ENCODE peak calls at places on chromosome 6, in five cellular contexts. J is NCI-H1092; M is neural crest cell; N is stimulated activated CD4-positive, alpha-beta T cell treated with anti-CD3 and anti-CD28 coated beads, Interleukin-12 subunit alpha, Interleukin-12 subunit beta, amount 100 ng/mL, for 24 hours; W is naive thymus-derived CD4-positive, alpha-beta T cell. Y is an unnamed sample.

GRCh38 chr6:166112580-166112979 is 55.1 kb downstream of the TBXT start:
- DNase-seq in J (no peak), M (no peak), N (no peak), W (no peak), Y (no peak)

GRCh38 chr6:104126621-104127020 is 733.1 kb downstream of the HACE1 start:
- DNase-seq in J (no peak), M (no peak), N (no peak), W (no peak), Y (peak)

GRCh38 chr6:155765275-155766194 is 309.9 kb upstream of the NOX3 start:
- DNase-seq in J (no peak), M (no peak), N (no peak), W (no peak), Y (no peak)

GRCh38 chr6:43842231-43842794 is 72.3 kb downstream of the VEGFA start:
- DNase-seq in J (no peak), M (no peak), N (no peak), W (no peak), Y (no peak)

GRCh38 chr6:110741517-110741916 is 73.8 kb downstream of the CDK19 start:
- DNase-seq in J (no peak), M (no peak), N (no peak), W (no peak), Y (no peak)

GRCh38 chr6:88870728-88871330 is 92.6 kb downstream of the RNGTT start:
- DNase-seq in J (peak), M (peak), N (no peak), W (no peak), Y (peak)

GRCh38 chr6:139977887-139978332 is 603.5 kb upstream of the CITED2 start:
- DNase-seq in J (no peak), M (no peak), N (no peak), W (no peak), Y (no peak)

GRCh38 chr6:162343902-162344226 is 383.7 kb downstream of the PRKN start:
- DNase-seq in J (no peak), M (no peak), N (no peak), W (no peak), Y (no peak)

GRCh38 chr6:115221185-115221584 is 839.5 kb downstream of the FRK start:
- DNase-seq in J (no peak), M (no peak), N (no peak), W (no peak), Y (peak)

GRCh38 chr6:2061880-2062279 is 183.5 kb downstream of the GMDS start:
- DNase-seq in J (no peak), M (no peak), N (no peak), W (no peak), Y (no peak)

GRCh38 chr6:148905111-148905870 is 158.5 kb downstream of the UST start:
- DNase-seq in J (no peak), M (no peak), N (no peak), W (no peak), Y (no peak)

GRCh38 chr6:41527721-41528408 is 18.3 kb upstream of the FOXP4 start:
- DNase-seq in J (peak), M (no peak), N (no peak), W (no peak), Y (no peak)

GRCh38 chr6:12419626-12420272 is 129.6 kb downstream of the EDN1 start:
- DNase-seq in J (no peak), M (no peak), N (no peak), W (no peak), Y (no peak)

GRCh38 chr6:38415231-38416005 is 224.3 kb downstream of the BTBD9 start:
- DNase-seq in J (no peak), M (no peak), N (no peak), W (no peak), Y (no peak)

GRCh38 chr6:80357674-80358073 is 251.2 kb downstream of the BCKDHB start:
- DNase-seq in J (no peak), M (no peak), N (no peak), W (no peak), Y (no peak)

GRCh38 chr6:170297577-170298330 is 6.9 kb upstream of the DLL1 start:
- DNase-seq in J (no peak), M (no peak), N (no peak), W (no peak), Y (no peak)

GRCh38 chr6:28337103-28337520 is 1.2 kb upstream of the ZSCAN31 start:
- DNase-seq in J (no peak), M (no peak), N (no peak), W (no peak), Y (no peak)

GRCh38 chr6:30836431-30836866 is 47.9 kb upstream of the DDR1 start:
- DNase-seq in J (no peak), M (no peak), N (no peak), W (no peak), Y (no peak)

GRCh38 chr6:87907521-87907920 is 140.1 kb upstream of the SPACA1 start:
- DNase-seq in J (no peak), M (no peak), N (no peak), W (no peak), Y (no peak)

GRCh38 chr6:3390698-3391097 is 66.2 kb downstream of the SLC22A23 start:
- DNase-seq in J (no peak), M (no peak), N (no peak), W (no peak), Y (no peak)

GRCh38 chr6:45685076-45685475 is 307.3 kb upstream of the SUPT3H start:
- DNase-seq in J (no peak), M (no peak), N (no peak), W (no peak), Y (no peak)

GRCh38 chr6:153051801-153052200 is 49.3 kb upstream of the MTRF1L start:
- DNase-seq in J (no peak), M (no peak), N (no peak), W (no peak), Y (no peak)

GRCh38 chr6:17986656-17987575 is 519 bp downstream of the KIF13A start:
- DNase-seq in J (no peak), M (peak), N (no peak), W (no peak), Y (no peak)

GRCh38 chr6:35213824-35214756 is at the start of gene SCUBE3:
- DNase-seq in J (no peak), M (peak), N (no peak), W (peak), Y (no peak)

GRCh38 chr6:159043236-159043635 is 1.6 kb downstream of the TAGAP start:
- DNase-seq in J (no peak), M (no peak), N (no peak), W (no peak), Y (no peak)

GRCh38 chr6:33610057-33610456 is 11.1 kb upstream of the ITPR3 start:
- DNase-seq in J (no peak), M (no peak), N (no peak), W (no peak), Y (no peak)

GRCh38 chr6:7431241-7431593 is 41.6 kb downstream of the RIOK1 start:
- DNase-seq in J (no peak), M (no peak), N (no peak), W (no peak), Y (no peak)

GRCh38 chr6:125947581-125947980 is 9.0 kb upstream of the HINT3 start:
- DNase-seq in J (no peak), M (no peak), N (no peak), W (no peak), Y (no peak)

GRCh38 chr6:15616266-15616665 is 46.6 kb downstream of the DTNBP1 start:
- DNase-seq in J (no peak), M (no peak), N (no peak), W (no peak), Y (no peak)

GRCh38 chr6:109055771-109056235 is 38.8 kb downstream of the SESN1 start:
- DNase-seq in J (no peak), M (no peak), N (no peak), W (no peak), Y (no peak)

GRCh38 chr6:163191704-163192537 is 222.6 kb upstream of the QKI start:
- DNase-seq in J (no peak), M (no peak), N (no peak), W (no peak), Y (no peak)

GRCh38 chr6:313917-314316 is 21.6 kb downstream of the DUSP22 start:
- DNase-seq in J (no peak), M (no peak), N (no peak), W (no peak), Y (no peak)

GRCh38 chr6:154805288-154805911 is 72.2 kb downstream of the SCAF8 start:
- DNase-seq in J (peak), M (no peak), N (no peak), W (no peak), Y (no peak)

GRCh38 chr6:90764001-90764400 is 177.1 kb upstream of the MAP3K7 start:
- DNase-seq in J (no peak), M (no peak), N (no peak), W (no peak), Y (no peak)

GRCh38 chr6:26240157-26240980 is 124.6 kb upstream of the BTN3A2 start:
- DNase-seq in J (no peak), M (no peak), N (peak), W (peak), Y (no peak)

GRCh38 chr6:136403166-136403980 is 113.7 kb upstream of the BCLAF1 start:
- DNase-seq in J (no peak), M (no peak), N (no peak), W (no peak), Y (no peak)

Y was measured in NT2/D1.